ENCODE peak calls at places on chromosomes 13 and 19, in ten cellular contexts. B is CD8-positive, alpha-beta T cell; P is cardiac muscle cell; S is HepG2; D is colonic mucosa; F is fibroblast of lung; M is IMR-90; O is tibial nerve; Y is body of pancreas; X is upper lobe of right lung. L is an unnamed sample.

GRCh38 chr13:70249332-70250064 is 141.2 kb upstream of the KLHL1 start:
- DNase-seq in O (no peak), Y (no peak), F (peak; percentile 13), S (peak; percentile 87), P (peak; percentile 14), X (no peak), D (no peak), B (no peak), M (no peak), L (no peak)

GRCh38 chr13:99357149-99357596 is 50.0 kb upstream of the GPR183 start:
- DNase-seq in B (peak; percentile 49), D (no peak), S (no peak), M (peak; percentile 91), O (no peak), Y (no peak), X (no peak), F (peak; percentile 64), P (peak; percentile 83), L (no peak)

GRCh38 chr13:79780240-79780639 is 299.3 kb downstream of the NDFIP2 start:
- DNase-seq in M (peak; percentile 42), O (no peak), Y (no peak), F (peak; percentile 9), D (no peak), P (no peak), B (no peak), X (no peak), S (no peak), L (no peak)

GRCh38 chr19:31675187-31675913 is 326.1 kb upstream of the TSHZ3 start:
- DNase-seq in Y (no peak), S (no peak), O (no peak), F (peak; percentile 63), B (no peak), D (no peak), M (peak; percentile 59), P (peak; percentile 61), X (no peak), L (no peak)

GRCh38 chr13:41383400-41383799 is 72.3 kb downstream of the NAA16 start:
- DNase-seq in Y (no peak), S (no peak), M (peak; percentile 61), P (no peak), O (no peak), D (no peak), F (peak; percentile 15), X (no peak), B (no peak), L (no peak)

GRCh38 chr13:27211771-27212364 is 39.5 kb upstream of the RPL21 start:
- DNase-seq in S (no peak), P (peak; percentile 77), X (no peak), M (peak; percentile 86), B (no peak), Y (no peak), D (no peak), O (no peak), F (peak; percentile 67), L (no peak)

GRCh38 chr19:12788682-12789097 is 2.6 kb upstream of the JUNB start:
- DNase-seq in Y (peak; percentile 89), M (peak; percentile 75), D (peak; percentile 93), F (peak; percentile 63), X (peak; percentile 91), B (peak; percentile 44), P (peak; percentile 78), S (peak; percentile 41), O (no peak), L (peak; percentile 31)

GRCh38 chr19:1410136-1410786 is 2.9 kb downstream of the DAZAP1 start:
- DNase-seq in Y (peak; percentile 56), B (no peak), S (no peak), F (peak; percentile 60), X (no peak), D (no peak), P (peak; percentile 44), O (no peak), M (peak; percentile 63), L (no peak)

GRCh38 chr13:42405665-42406390 is 133.9 kb downstream of the AKAP11 start:
- DNase-seq in X (no peak), O (no peak), B (no peak), D (no peak), M (peak; percentile 8), S (no peak), P (peak; percentile 21), Y (no peak), F (no peak), L (no peak)

GRCh38 chr19:27776020-27776419 is 1436.9 kb downstream of the UQCRFS1 start:
- DNase-seq in Y (no peak), P (peak; percentile 60), D (no peak), M (peak; percentile 31), S (no peak), B (no peak), X (no peak), F (peak; percentile 23), O (no peak), L (no peak)

GRCh38 chr13:65378943-65379519 is 1851.1 kb downstream of the PCDH9 start:
- DNase-seq in Y (no peak), M (peak; percentile 27), P (peak; percentile 25), O (no peak), X (no peak), S (no peak), D (no peak), F (peak; percentile 53), B (no peak), L (no peak)

GRCh38 chr13:49869514-49869913 is 66.6 kb downstream of the SPRYD7 start:
- DNase-seq in Y (no peak), X (no peak), P (peak; percentile 52), F (peak; percentile 33), M (peak; percentile 36), O (no peak), D (no peak), B (no peak), S (peak; percentile 53), L (no peak)

GRCh38 chr19:34365463-34366401 is 736 bp downstream of the GPI start:
- DNase-seq in F (peak; percentile 35), P (peak; percentile 39), S (no peak), Y (peak; percentile 51), X (peak; percentile 78), O (no peak), B (no peak), D (peak; percentile 74), M (peak; percentile 32), L (no peak)

GRCh38 chr19:11142528-11143171 is 12.9 kb downstream of the SPC24 start:
- DNase-seq in M (peak; percentile 95), S (peak; percentile 90), F (peak; percentile 96), B (no peak), P (peak; percentile 98), Y (peak; percentile 94), O (peak; percentile 86), D (peak; percentile 74), X (peak; percentile 95), L (no peak)

DNA sequence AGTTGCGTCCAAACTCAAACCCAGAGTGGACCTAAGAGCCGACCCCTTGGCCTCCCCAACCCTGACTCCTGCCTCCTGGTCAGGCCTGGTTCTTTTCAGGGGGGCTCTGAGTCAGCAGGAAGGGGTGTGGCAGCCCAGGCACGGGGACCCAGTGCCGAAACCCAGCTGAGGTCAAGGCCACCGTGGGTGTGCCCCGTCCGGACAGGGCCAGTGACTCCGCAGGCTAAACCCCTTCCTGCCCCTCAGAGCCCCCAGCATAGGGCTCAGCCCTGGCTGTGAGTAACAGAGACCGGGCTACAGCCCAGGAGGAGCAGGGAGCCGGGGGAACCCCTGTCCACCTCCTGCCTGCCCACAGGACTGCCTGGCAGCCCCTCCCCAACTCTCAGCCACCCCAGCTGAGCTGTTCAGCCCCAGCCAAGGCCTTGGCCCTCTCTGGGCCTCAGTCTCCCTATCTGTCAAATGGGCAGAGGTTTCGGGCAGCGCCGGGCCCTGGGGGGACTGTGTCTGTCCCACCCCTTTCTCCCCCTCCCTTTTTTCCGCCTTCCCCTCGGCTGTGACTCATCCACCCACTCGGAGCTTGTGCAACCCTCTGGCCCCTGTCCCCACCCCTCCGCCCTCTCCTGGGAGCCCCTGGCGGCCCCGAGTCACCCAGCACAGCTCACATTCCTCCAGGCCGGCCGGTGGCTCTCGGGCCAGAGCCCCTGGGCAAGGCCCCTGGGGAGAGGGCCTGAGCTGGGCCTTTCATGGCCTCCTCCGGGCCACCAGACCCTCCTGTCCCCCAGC is 8.6 kb downstream of the ZBTB7A start:
- DNase-seq in O (peak; percentile 80), M (peak; percentile 85), Y (peak; percentile 83), F (peak; percentile 93), B (peak; percentile 63), P (peak; percentile 89), S (peak; percentile 90), X (peak; percentile 96), D (peak; percentile 84), L (peak; percentile 25)
- H3K27ac ChIP-seq in O (peak overlapping the region; percentile 100), M (peak overlapping the region; percentile 92), Y (peak overlapping the region; percentile 97), F (peak overlapping the region; percentile 93), B (no peak overlapping the region), P (peak overlapping the region; percentile 73), S (peak overlapping the region; percentile 94), X (peak overlapping the region; percentile 95), D (peak overlapping the region; percentile 99), L (peak overlapping the region; percentile 64)

GRCh38 chr13:111283991-111284390 is 36.5 kb upstream of the TEX29 start:
- DNase-seq in S (no peak), B (no peak), D (no peak), F (no peak), P (no peak), M (no peak), Y (peak; percentile 39), X (no peak), O (no peak), L (no peak)
- H3K27ac ChIP-seq in S (no peak overlapping the region), B (no peak overlapping the region), D (no peak overlapping the region), F (no peak overlapping the region), P (no peak overlapping the region), M (no peak overlapping the region), Y (no peak overlapping the region), X (no peak overlapping the region), O (peak overlapping the region; percentile 85), L (no peak overlapping the region)

DNA sequence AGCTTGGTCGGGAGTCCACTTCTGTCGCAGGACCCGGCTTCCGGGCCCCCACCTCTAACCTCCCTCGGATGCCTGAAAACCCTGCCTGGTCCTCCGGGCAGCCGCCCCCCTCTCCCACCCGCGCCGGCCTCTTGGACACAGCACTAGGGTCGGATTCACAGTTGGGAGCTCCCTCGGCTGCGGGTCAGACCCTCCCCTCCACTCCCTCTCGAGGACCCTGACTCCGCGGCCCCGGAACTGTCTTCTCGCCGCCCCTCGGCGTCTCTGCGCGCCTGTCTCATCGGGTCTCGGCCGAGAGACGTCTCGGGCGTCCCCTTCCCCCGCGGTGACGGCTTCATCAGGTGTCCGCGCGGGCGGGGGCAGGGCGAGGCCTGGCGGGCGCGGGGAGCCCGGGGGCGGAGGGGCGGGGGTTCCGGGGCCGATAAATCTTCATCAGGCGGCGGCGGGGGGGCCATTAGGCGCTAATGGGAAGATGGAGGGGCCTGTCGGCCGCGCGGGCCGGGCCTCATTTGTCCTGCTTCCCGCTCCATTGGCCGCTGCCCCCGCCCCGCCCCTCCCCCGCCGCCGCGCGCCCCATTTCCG is 11.7 kb upstream of the ERFL start:
- DNase-seq in O (no peak), F (no peak), X (peak; percentile 75), P (no peak), S (no peak), D (no peak), M (no peak), B (peak; percentile 72), Y (no peak), L (no peak)
- H3K27ac ChIP-seq in O (no peak overlapping the region), F (no peak overlapping the region), X (no peak overlapping the region), P (no peak overlapping the region), S (no peak overlapping the region), D (no peak overlapping the region), M (no peak overlapping the region), B (no peak overlapping the region), Y (no peak overlapping the region), L (no peak overlapping the region)

DNA sequence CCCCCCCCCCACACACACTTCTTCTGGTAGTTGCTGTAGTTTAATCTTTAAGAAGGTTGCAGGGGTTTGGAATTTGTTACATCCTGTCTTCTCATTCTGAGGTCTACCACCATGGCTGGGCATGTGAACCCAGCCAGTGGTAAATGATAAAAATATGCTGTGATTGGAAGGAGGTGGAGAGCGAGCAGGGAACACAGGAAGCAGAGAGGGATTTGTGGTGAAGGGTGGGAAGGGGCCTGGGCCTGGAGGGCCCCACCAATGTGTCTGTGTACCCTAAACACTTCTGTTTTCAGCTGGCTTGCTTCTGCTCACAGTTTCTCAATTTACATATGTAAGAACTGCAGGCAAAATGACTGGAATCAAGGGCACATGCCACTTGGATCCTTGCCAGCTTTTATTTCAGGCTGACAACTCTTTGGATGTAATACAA is 313.5 kb downstream of the SHISA2 start:
- DNase-seq in P (peak; percentile 62), S (no peak), B (no peak), X (no peak), M (no peak), D (peak; percentile 30), O (no peak), Y (peak; percentile 27), F (peak; percentile 60), L (no peak)
- H3K27ac ChIP-seq in P (no peak overlapping the region), S (no peak overlapping the region), B (no peak overlapping the region), X (no peak overlapping the region), M (no peak overlapping the region), D (no peak overlapping the region), O (no peak overlapping the region), Y (no peak overlapping the region), F (no peak overlapping the region), L (no peak overlapping the region)